ENCODE peak calls at places on chromosomes 16 and 17, in six cellular contexts. F is NCI-H460; C is stimulated activated CD4-positive, alpha-beta T cell treated with anti-CD3 and anti-CD28 coated beads, Interleukin-1b, Interleukin-23, amount 100 ng/mL, for 1 hour; W is heart left ventricle; L is osteocyte; O is naive thymus-derived CD8-positive, alpha-beta T cell. U is an unnamed sample.
A peak's percentile ranks its signal among the peaks of the same experiment; 100 is the strongest.

GRCh38 chr16:81610144-81610842 is 165.7 kb downstream of the CMIP start:
- DNase-seq in F (no peak), C (no peak), W (peak; percentile 84), L (no peak), O (no peak), U (no peak)

GRCh38 chr16:85819711-85820110 is 20.2 kb downstream of the COX4I1 start:
- DNase-seq in F (no peak), C (no peak), W (no peak), L (no peak), O (no peak), U (no peak)

GRCh38 chr17:82008941-82009405 is 13.7 kb downstream of the CENPX start:
- DNase-seq in F (no peak), C (no peak), W (peak; percentile 68), L (no peak), O (no peak), U (no peak)

GRCh38 chr17:3788200-3788599 is 12.8 kb downstream of the ITGAE start:
- DNase-seq in F (no peak), C (no peak), W (no peak), L (no peak), O (no peak), U (no peak)

GRCh38 chr17:4786111-4786491 is at the start of gene VMO1:
- DNase-seq in F (no peak), C (no peak), W (no peak), L (no peak), O (no peak), U (no peak)

GRCh38 chr17:61837175-61838051 is 25.9 kb downstream of the BRIP1 start:
- DNase-seq in F (peak; percentile 74), C (no peak), W (peak; percentile 41), L (no peak), O (peak; percentile 4), U (peak; percentile 94)

GRCh38 chr16:79318137-79318899 is 282.2 kb downstream of the MAF start:
- DNase-seq in F (no peak), C (no peak), W (no peak), L (no peak), O (no peak), U (no peak)

GRCh38 chr17:78716814-78717393 is 65.2 kb downstream of the CYTH1 start:
- DNase-seq in F (no peak), C (no peak), W (peak; percentile 81), L (no peak), O (no peak), U (no peak)

GRCh38 chr17:1959871-1960569 is 65.1 kb downstream of the RTN4RL1 start:
- DNase-seq in F (no peak), C (no peak), W (no peak), L (no peak), O (no peak), U (no peak)

GRCh38 chr17:29659155-29659554 is 36.4 kb upstream of the CORO6 start:
- DNase-seq in F (no peak), C (no peak), W (no peak), L (no peak), O (no peak), U (no peak)

GRCh38 chr17:45791935-45792334 is 7.8 kb downstream of the CRHR1 start:
- DNase-seq in F (no peak), C (no peak), W (no peak), L (no peak), O (no peak), U (no peak)

GRCh38 chr17:32518856-32519768 is 32.3 kb downstream of the CDK5R1 start:
- DNase-seq in F (peak; percentile 21), C (peak; percentile 56), W (peak; percentile 48), L (no peak), O (peak; percentile 51), U (no peak)

GRCh38 chr17:48626470-48627241 is 498 bp upstream of the HOXB9 start:
- DNase-seq in F (peak; percentile 81), C (no peak), W (no peak), L (no peak), O (peak; percentile 38), U (no peak)

GRCh38 chr16:11201498-11202259 is 54.3 kb downstream of the SOCS1 start:
- DNase-seq in F (no peak), C (no peak), W (no peak), L (no peak), O (no peak), U (no peak)

GRCh38 chr16:85005278-85006069 is 5.9 kb downstream of the ZDHHC7 start:
- DNase-seq in F (no peak), C (no peak), W (no peak), L (no peak), O (no peak), U (no peak)

GRCh38 chr17:30292490-30292858 is 730 bp upstream of the BLMH start:
- DNase-seq in F (no peak), C (no peak), W (no peak), L (no peak), O (no peak), U (peak; percentile 19)

GRCh38 chr16:87463722-87464690 is 28.8 kb downstream of the ZCCHC14 start:
- DNase-seq in F (no peak), C (no peak), W (peak; percentile 55), L (no peak), O (peak; percentile 14), U (no peak)

GRCh38 chr16:79601092-79601977 is 798 bp upstream of the MAF start:
- DNase-seq in F (no peak), C (no peak), W (peak; percentile 66), L (peak; percentile 87), O (no peak), U (peak; percentile 71)

GRCh38 chr16:49651226-49651625 is 204.7 kb downstream of the ZNF423 start:
- DNase-seq in F (no peak), C (no peak), W (no peak), L (no peak), O (no peak), U (no peak)

GRCh38 chr16:83356266-83356665 is 451.5 kb upstream of the HSBP1 start:
- DNase-seq in F (peak; percentile 49), C (no peak), W (no peak), L (no peak), O (no peak), U (peak; percentile 29)

GRCh38 chr17:13671771-13672170 is 70.0 kb upstream of the HS3ST3A1 start:
- DNase-seq in F (peak; percentile 84), C (no peak), W (no peak), L (no peak), O (no peak), U (no peak)

GRCh38 chr16:583470-583814 is 6.4 kb upstream of the RAB40C start:
- DNase-seq in F (no peak), C (no peak), W (no peak), L (no peak), O (no peak), U (no peak)

GRCh38 chr17:42288078-42288984 is at the start of gene STAT5A:
- DNase-seq in F (peak; percentile 33), C (no peak), W (peak; percentile 94), L (peak; percentile 92), O (peak; percentile 70), U (peak; percentile 83)

GRCh38 chr16:53773150-53773846 is 69.3 kb downstream of the FTO start:
- DNase-seq in F (peak; percentile 72), C (no peak), W (peak; percentile 35), L (no peak), O (no peak), U (no peak)

GRCh38 chr16:84047206-84047605 is 4.6 kb upstream of the SLC38A8 start:
- DNase-seq in F (no peak), C (no peak), W (peak; percentile 18), L (no peak), O (no peak), U (no peak)

GRCh38 chr16:53864819-53865491 is 161.0 kb downstream of the FTO start:
- DNase-seq in F (no peak), C (no peak), W (no peak), L (no peak), O (no peak), U (no peak)